ENCODE peak calls at places on chromosomes 7 and 10, in seven cellular contexts. S is H9, D is IMR-90, P is mesendoderm, I is H1, K is mesenchymal stem cell, G is trophoblast cell. N is an unnamed sample.

GRCh38 chr10:119391430-119392313 is 150.8 kb downstream of the RGS10 start:
- DNase-seq in S (no peak), D (no peak), P (no peak), I (no peak), K (no peak), G (no peak), N (no peak)

GRCh38 chr7:80313067-80313626 is 178.5 kb downstream of the GNAI1 start:
- DNase-seq in S (no peak), D (no peak), P (peak), I (no peak), K (no peak), G (no peak), N (no peak)

GRCh38 chr10:71243756-71244637 is 31.6 kb downstream of the UNC5B start:
- DNase-seq in S (no peak), D (peak), P (no peak), I (no peak), K (peak), G (peak), N (no peak)

GRCh38 chr7:82810558-82811259 is 352.0 kb downstream of the PCLO start:
- DNase-seq in S (no peak), D (peak), P (peak), I (no peak), K (peak), G (peak), N (peak)

GRCh38 chr10:3803295-3803883 is 18.4 kb upstream of the KLF6 start:
- DNase-seq in S (no peak), D (peak), P (peak), I (no peak), K (peak), G (peak), N (no peak)

GRCh38 chr10:32321016-32321631 is 25.8 kb downstream of the EPC1 start:
- DNase-seq in S (no peak), D (no peak), P (no peak), I (no peak), K (no peak), G (no peak), N (no peak)

GRCh38 chr10:24929056-24929544 is 23.3 kb downstream of the PRTFDC1 start:
- DNase-seq in S (no peak), D (no peak), P (no peak), I (no peak), K (peak), G (no peak), N (no peak)

GRCh38 chr10:63166742-63167258 is 33.7 kb downstream of the NRBF2 start:
- DNase-seq in S (no peak), D (peak), P (peak), I (no peak), K (peak), G (peak), N (peak)

GRCh38 chr7:101232141-101232821 is 5.3 kb downstream of the CLDN15 start:
- DNase-seq in S (peak), D (no peak), P (peak), I (peak), K (no peak), G (peak), N (no peak)

GRCh38 chr7:42155836-42156540 is 81.0 kb downstream of the GLI3 start:
- DNase-seq in S (no peak), D (peak), P (peak), I (no peak), K (peak), G (peak), N (no peak)

GRCh38 chr7:1028775-1029636 is 15.3 kb upstream of the GPR146 start:
- DNase-seq in S (peak), D (peak), P (peak), I (no peak), K (peak), G (peak), N (peak)

GRCh38 chr10:7412482-7413251 is 1.8 kb upstream of the SFMBT2 start:
- DNase-seq in S (peak), D (no peak), P (peak), I (no peak), K (peak), G (peak), N (no peak)

GRCh38 chr7:159063046-159063840 is 81.4 kb downstream of the VIPR2 start:
- DNase-seq in S (no peak), D (no peak), P (no peak), I (no peak), K (no peak), G (no peak), N (no peak)

GRCh38 chr7:159064121-159064815 is 80.4 kb downstream of the VIPR2 start:
- DNase-seq in S (no peak), D (no peak), P (no peak), I (no peak), K (no peak), G (no peak), N (no peak)

GRCh38 chr7:159065151-159065550 is 79.5 kb downstream of the VIPR2 start:
- DNase-seq in S (no peak), D (no peak), P (no peak), I (no peak), K (no peak), G (no peak), N (no peak)

GRCh38 chr7:159065852-159066480 is 78.7 kb downstream of the VIPR2 start:
- DNase-seq in S (no peak), D (no peak), P (no peak), I (no peak), K (no peak), G (no peak), N (no peak)

DNA sequence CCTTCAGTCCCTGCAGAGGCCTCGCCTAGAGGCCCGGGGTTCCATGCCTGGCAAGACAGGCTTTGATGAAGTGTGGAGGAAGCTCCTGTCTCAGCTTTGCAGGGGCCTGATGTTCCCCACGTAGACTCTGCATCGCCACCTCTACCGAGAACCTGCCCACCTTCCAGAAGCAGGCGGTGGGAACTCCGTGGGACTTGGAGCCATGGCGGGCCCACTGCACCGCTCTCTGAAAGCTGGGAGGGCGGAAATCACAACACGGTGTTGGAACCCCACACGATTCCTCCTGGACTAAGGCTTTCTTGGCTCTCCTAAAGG is 79.9 kb downstream of the VIPR2 start:
- DNase-seq in S (no peak), D (no peak), P (no peak), I (no peak), K (no peak), G (no peak), N (no peak)
- H2BK120ac ChIP-seq in S (no peak), D (no peak), P (no peak), I (no peak), K (no peak), G (no peak), N (no peak)

GRCh38 chr7:152847491-152847890 is 87.9 kb downstream of the ACTR3B start:
- DNase-seq in S (no peak), D (no peak), P (no peak), I (no peak), K (no peak), G (no peak), N (no peak)
- H2BK120ac ChIP-seq in S (no peak), D (no peak), P (no peak), I (no peak), K (no peak), G (no peak), N (no peak)

DNA sequence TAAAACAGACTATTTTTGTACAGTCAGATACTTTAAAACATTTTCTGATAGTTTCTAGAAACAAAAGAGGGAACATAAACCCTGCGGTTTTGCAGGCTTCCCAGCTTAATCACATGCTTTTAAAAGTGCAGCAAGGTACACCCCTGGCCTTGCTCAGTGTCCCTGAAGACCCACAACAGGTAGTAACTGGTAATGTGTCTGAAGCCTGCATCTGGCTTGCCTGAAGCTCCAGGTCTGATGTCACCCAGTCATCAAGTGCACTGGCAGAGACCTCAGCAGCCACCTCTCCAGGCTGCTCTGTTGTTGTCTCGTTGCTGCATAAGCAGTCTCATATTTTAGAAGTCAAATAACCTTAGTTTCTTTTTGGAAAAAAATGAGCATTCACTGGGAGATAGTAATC is 376.1 kb upstream of the MTPN start:
- DNase-seq in S (no peak), D (no peak), P (peak), I (no peak), K (no peak), G (no peak), N (no peak)
- H2BK120ac ChIP-seq in S (no peak), D (no peak), P (no peak), I (no peak), K (no peak), G (no peak), N (no peak)

DNA sequence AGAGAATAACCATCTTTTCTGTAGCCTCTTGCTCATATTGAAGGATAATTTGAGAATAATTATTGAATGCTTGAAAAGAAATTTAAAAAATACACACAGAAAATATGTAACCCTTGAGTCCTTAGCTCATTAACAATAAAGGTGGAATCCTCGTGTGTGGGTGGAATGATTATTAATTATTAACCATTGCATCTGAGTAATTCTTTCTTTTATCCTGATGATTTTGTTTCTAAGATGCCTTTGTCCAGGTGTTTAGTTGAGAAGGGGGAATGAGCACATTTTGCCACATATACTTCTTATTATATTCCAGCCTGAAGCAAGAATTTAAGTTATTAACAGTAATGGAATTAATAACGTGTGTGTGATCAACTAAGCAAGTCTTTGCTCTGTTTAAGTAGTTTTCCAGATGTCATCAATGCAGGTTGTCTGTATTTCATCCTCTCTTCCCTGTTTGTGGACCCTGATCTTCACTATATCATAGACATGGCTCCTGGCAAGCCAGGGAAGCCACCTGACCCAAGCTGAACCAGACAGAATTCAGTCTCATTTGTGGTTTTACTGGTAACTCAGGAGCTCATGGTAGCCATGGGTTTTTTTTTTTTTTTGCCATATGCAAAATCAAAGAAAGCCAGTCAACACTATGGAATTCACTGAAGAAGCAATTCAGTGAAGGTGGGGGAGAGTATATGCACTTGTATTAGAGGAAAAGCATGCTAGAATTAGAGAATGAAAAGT is 144.3 kb downstream of the KIF20B start:
- DNase-seq in S (no peak), D (peak), P (peak), I (no peak), K (peak), G (peak), N (no peak)
- H2BK120ac ChIP-seq in S (no peak), D (no peak), P (no peak), I (no peak), K (no peak), G (no peak), N (no peak)

GRCh38 chr10:108319434-108320222 is 1155.1 kb upstream of the SORCS1 start:
- DNase-seq in S (no peak), D (no peak), P (no peak), I (no peak), K (no peak), G (no peak), N (no peak)
- H2BK120ac ChIP-seq in S (no peak), D (no peak), P (no peak), I (no peak), K (no peak), G (no peak), N (no peak)

DNA sequence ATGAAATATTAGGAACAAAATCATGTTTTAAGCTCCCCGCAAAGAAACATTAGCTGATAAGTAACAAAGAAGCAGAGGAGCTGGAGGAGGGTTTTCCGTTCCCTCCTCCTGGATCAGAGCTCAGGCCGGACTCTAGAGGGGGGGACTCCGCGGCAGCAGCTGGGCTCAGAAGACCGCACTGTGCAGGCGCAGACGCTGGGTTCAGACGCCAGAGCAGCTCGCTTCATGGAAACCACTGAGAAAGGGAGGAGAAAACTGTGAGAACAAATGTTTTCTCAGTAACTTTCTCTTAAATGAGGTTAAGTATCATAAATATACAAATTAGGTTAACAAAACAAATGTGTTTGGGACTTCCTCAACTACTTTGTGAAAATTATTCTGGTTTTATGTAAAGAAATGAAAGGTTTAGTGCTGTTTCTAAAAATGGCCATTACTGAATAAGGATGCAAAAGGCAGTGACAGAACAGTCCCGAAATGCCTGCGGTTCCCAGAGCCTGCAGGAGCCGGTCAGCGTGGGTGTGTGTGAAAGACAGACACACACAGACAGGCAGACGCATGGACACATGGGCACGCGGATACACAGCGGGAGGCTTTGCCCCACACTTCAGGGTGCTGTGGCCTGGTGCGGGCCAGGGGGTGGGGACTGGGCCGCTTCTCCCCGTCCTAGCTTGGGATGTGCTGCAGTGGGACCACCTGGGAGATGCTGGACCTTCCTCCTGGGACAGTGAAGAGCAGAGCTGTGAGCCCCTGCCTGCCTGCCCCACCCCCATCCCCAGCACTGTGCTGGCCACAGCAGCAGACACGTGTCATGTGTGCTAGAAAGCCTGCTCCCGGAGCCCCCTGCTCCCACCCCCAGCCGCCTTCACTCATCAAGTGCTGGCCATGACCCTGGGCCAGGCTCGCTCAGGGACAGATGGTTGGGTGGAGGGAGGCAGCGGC is 20.3 kb upstream of the ADGRA1 start:
- DNase-seq in S (no peak), D (no peak), P (no peak), I (no peak), K (no peak), G (no peak), N (no peak)
- H2BK120ac ChIP-seq in S (no peak), D (no peak), P (no peak), I (no peak), K (no peak), G (no peak), N (no peak)

GRCh38 chr10:78966182-78966787 is 102.5 kb upstream of the ZMIZ1 start:
- DNase-seq in S (no peak), D (no peak), P (no peak), I (no peak), K (no peak), G (no peak), N (no peak)
- H2BK120ac ChIP-seq in S (no peak), D (peak), P (no peak), I (peak), K (no peak), G (no peak), N (peak)

DNA sequence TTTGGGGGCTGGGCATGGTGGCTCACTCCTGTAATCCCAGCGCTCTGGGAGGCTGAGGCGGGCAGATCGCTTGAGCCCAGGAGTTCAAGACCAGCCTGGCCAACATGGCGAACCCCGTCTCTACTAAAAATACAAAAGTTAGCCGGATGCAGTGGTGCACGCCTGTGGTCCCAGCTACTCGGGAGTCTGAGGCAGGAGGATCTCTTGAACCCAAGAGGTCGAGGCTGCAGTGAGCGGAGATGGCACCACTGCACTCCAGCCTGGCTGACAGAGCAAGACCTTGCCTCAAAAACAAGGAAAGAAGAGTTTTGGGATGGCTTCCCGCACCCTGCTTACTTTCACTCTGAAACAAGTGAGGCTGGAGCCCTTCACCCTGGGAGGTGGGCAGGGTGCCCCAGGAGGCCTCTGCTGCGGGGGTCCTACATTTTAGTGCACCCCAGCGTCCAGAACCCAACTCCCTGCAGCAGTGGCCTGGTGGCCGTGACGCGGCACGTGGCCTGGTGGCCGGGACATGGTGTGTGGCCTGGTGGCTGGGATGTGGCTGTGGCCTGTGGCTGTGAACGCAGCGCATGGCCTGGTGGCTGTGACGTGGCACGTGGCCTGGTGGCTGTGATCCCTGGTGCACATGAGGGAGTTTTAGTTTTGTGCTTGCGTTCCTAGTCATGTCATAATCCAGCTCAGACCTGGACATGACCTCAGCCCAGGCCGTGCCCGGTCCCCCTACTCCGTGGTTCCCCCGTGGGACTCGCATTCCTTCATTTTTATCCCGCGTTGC is 9.3 kb downstream of the KNDC1 start:
- DNase-seq in S (peak), D (no peak), P (no peak), I (no peak), K (no peak), G (no peak), N (no peak)
- H2BK120ac ChIP-seq in S (no peak), D (no peak), P (no peak), I (no peak), K (no peak), G (no peak), N (peak)

GRCh38 chr10:93579089-93579488 is 12.6 kb downstream of the FFAR4 start:
- DNase-seq in S (no peak), D (peak), P (no peak), I (no peak), K (no peak), G (peak), N (no peak)
- H2BK120ac ChIP-seq in S (no peak), D (no peak), P (no peak), I (no peak), K (no peak), G (no peak), N (no peak)